ENCODE peak calls at places on chromosome 1, in nine cellular contexts. T is AG08396; J is NCI-H524; B is activated CD8-positive, alpha-beta memory T cell treated with anti-CD3 and anti-CD28 coated beads for 1 hour; K is globus pallidus; A is CD4-positive, alpha-beta T cell; M is stimulated activated CD4-positive, alpha-beta T cell treated with anti-CD3 and anti-CD28 coated beads, TNF-alpha, amount 100 ng/mL, for 48 hours; Y is GM04503; E is cerebellar cortex. D is an unnamed sample.

GRCh38 chr1:160374701-160375443 is 8.0 kb downstream of the NHLH1 start:
- DNase-seq in T (no peak), Y (no peak), B (no peak), K (no peak), A (no peak), M (no peak), E (no peak), J (peak), D (peak)

GRCh38 chr1:6348511-6349191 is 44.9 kb downstream of the ACOT7 start:
- DNase-seq in M (no peak), K (no peak), Y (no peak), E (no peak), A (peak), B (peak), J (peak), T (no peak), D (peak)

GRCh38 chr1:234719454-234720258 is 109.7 kb upstream of the IRF2BP2 start:
- DNase-seq in K (no peak), E (no peak), Y (no peak), B (no peak), T (no peak), A (no peak), M (no peak), J (peak), D (peak)

GRCh38 chr1:62029704-62030103 is 164.9 kb upstream of the L1TD1 start:
- DNase-seq in J (no peak), K (no peak), Y (no peak), T (no peak), A (no peak), B (no peak), E (no peak), M (no peak), D (no peak)

GRCh38 chr1:53608071-53608470 is 130.9 kb downstream of the GLIS1 start:
- DNase-seq in M (no peak), J (no peak), K (no peak), T (no peak), E (no peak), Y (no peak), B (no peak), A (no peak), D (no peak)

GRCh38 chr1:48916121-48917069 is 139.7 kb upstream of the BEND5 start:
- DNase-seq in K (peak), A (no peak), T (no peak), B (no peak), J (peak), E (peak), M (no peak), Y (peak), D (peak)

GRCh38 chr1:107802654-107803053 is 162.3 kb downstream of the VAV3 start:
- DNase-seq in A (no peak), Y (no peak), B (no peak), J (no peak), T (no peak), M (no peak), K (no peak), E (no peak), D (no peak)

GRCh38 chr1:207910678-207911354 is at the start of gene CD34:
- DNase-seq in M (no peak), K (no peak), Y (no peak), J (peak), E (no peak), A (no peak), T (peak), B (no peak), D (peak)

GRCh38 chr1:103284270-103284669 is 175.9 kb upstream of the COL11A1 start:
- DNase-seq in Y (no peak), J (no peak), B (no peak), A (no peak), E (peak), K (no peak), M (no peak), T (no peak), D (no peak)

GRCh38 chr1:38003261-38004250 is 1.8 kb downstream of the FHL3 start:
- DNase-seq in A (no peak), T (no peak), K (no peak), Y (no peak), E (no peak), J (no peak), M (no peak), B (no peak), D (no peak)

GRCh38 chr1:233113009-233113712 is 162.8 kb downstream of the NTPCR start:
- DNase-seq in A (no peak), T (peak), J (no peak), M (no peak), K (peak), B (no peak), Y (peak), E (peak), D (peak)

GRCh38 chr1:90725961-90726715 is 9.0 kb upstream of the BARHL2 start:
- DNase-seq in J (no peak), K (no peak), Y (no peak), M (no peak), E (peak), B (no peak), A (no peak), T (peak), D (no peak)

GRCh38 chr1:151759241-151759640 is 4.1 kb downstream of the MRPL9 start:
- DNase-seq in A (no peak), B (no peak), J (no peak), T (no peak), M (no peak), K (no peak), Y (no peak), E (no peak), D (no peak)

GRCh38 chr1:33899746-33900145 is 35.9 kb downstream of the HMGB4 start:
- DNase-seq in A (no peak), Y (no peak), E (no peak), T (no peak), M (no peak), B (no peak), J (no peak), K (no peak), D (no peak)